ENCODE peak calls at places on chromosomes 3 and 15, in seven cellular contexts. V, P, T, A, J, L and D are unnamed samples. For H3K4me1, the result is how much of the 10 kb centered on the place peaks cover.

GRCh38 chr3:10495003-10495402 is 10.4 kb downstream of the ATP2B2 start:
- DNase-seq in L (no peak), J (peak), V (no peak), P (peak), T (no peak), A (peak), D (peak)

GRCh38 chr3:11591401-11592266 is 52.1 kb downstream of the VGLL4 start:
- DNase-seq in J (no peak), V (no peak), P (peak), A (peak), T (no peak), L (peak), D (peak)

GRCh38 chr15:98865397-98866339 is 141.9 kb downstream of the PGPEP1L start:
- DNase-seq in P (peak), L (peak), A (no peak), T (peak), V (peak), J (peak), D (no peak)

GRCh38 chr15:31214864-31215489 is 111.7 kb upstream of the KLF13 start:
- DNase-seq in V (no peak), A (no peak), T (no peak), J (peak), L (peak), P (peak), D (no peak)

GRCh38 chr3:70861855-70862254 is 549.4 kb upstream of the MDFIC2 start:
- DNase-seq in L (no peak), A (no peak), P (no peak), V (no peak), T (no peak), J (no peak), D (no peak)

GRCh38 chr3:45618081-45618509 is 23.5 kb downstream of the LIMD1 start:
- DNase-seq in J (no peak), A (no peak), T (no peak), P (peak), V (no peak), L (peak), D (no peak)

GRCh38 chr3:45035441-45036301 is 9.6 kb downstream of the CLEC3B start:
- DNase-seq in J (peak), V (no peak), L (peak), A (peak), T (no peak), P (peak), D (no peak)

GRCh38 chr3:159764211-159765024 is 224.2 kb upstream of the IL12A start:
- DNase-seq in L (peak), A (no peak), T (no peak), J (peak), V (no peak), P (peak), D (peak)

GRCh38 chr15:98330692-98331435 is 317.5 kb upstream of the IGF1R start:
- DNase-seq in T (no peak), V (no peak), P (no peak), A (no peak), J (no peak), L (no peak), D (no peak)

GRCh38 chr3:16311960-16312451 is 47.0 kb downstream of the OXNAD1 start:
- DNase-seq in J (peak), A (no peak), P (peak), T (peak), L (no peak), V (peak), D (no peak)

GRCh38 chr15:96349933-96350292 is 19.4 kb downstream of the NR2F2 start:
- DNase-seq in V (no peak), T (no peak), P (no peak), L (no peak), A (no peak), J (no peak), D (no peak)

GRCh38 chr3:186511245-186511644 is 32.9 kb downstream of the CRYGS start:
- DNase-seq in L (no peak), T (no peak), A (no peak), P (no peak), J (no peak), V (no peak), D (no peak)

GRCh38 chr15:92809064-92809879 is 90.9 kb upstream of the CHD2 start:
- DNase-seq in V (peak), P (peak), J (peak), T (peak), A (peak), L (peak), D (peak)

GRCh38 chr3:51477360-51477711 is 22.5 kb downstream of the DCAF1 start:
- DNase-seq in T (no peak), P (no peak), L (no peak), A (no peak), J (no peak), V (no peak), D (no peak)

GRCh38 chr15:99320374-99321215 is 69.3 kb downstream of the LRRC28 start:
- DNase-seq in A (no peak), L (no peak), J (no peak), V (no peak), T (no peak), P (no peak), D (no peak)

GRCh38 chr15:79283252-79284048 is 928 bp downstream of the ANKRD34C start:
- DNase-seq in T (peak), J (peak), L (peak), V (no peak), A (peak), P (peak), D (peak)

GRCh38 chr3:110799236-110799635 is 272.4 kb upstream of the NECTIN3 start:
- DNase-seq in P (no peak), L (no peak), J (no peak), V (no peak), A (no peak), T (no peak), D (no peak)

GRCh38 chr15:41899854-41900442 is 6.1 kb upstream of the SPTBN5 start:
- DNase-seq in J (no peak), V (no peak), T (no peak), L (no peak), P (no peak), A (no peak), D (peak)

GRCh38 chr3:108093616-108094015 is 2.8 kb upstream of the CD47 start:
- DNase-seq in L (no peak), J (no peak), V (no peak), A (no peak), P (no peak), T (no peak), D (no peak)

GRCh38 chr3:110473405-110473804 is 598.2 kb upstream of the NECTIN3 start:
- DNase-seq in A (no peak), V (no peak), J (no peak), L (no peak), P (no peak), T (no peak), D (no peak)

GRCh38 chr15:50907866-50908208 is 646 bp upstream of the AP4E1 start:
- DNase-seq in J (no peak), L (no peak), T (no peak), P (peak), A (peak), V (peak), D (peak)

GRCh38 chr15:75606711-75607684 is 18.5 kb downstream of the SNUPN start:
- DNase-seq in L (no peak), V (no peak), J (no peak), T (peak), A (no peak), P (no peak), D (no peak)

GRCh38 chr15:52558196-52558595 is 10.6 kb downstream of the ARPP19 start:
- DNase-seq in A (no peak), P (no peak), T (no peak), V (peak), L (no peak), J (no peak), D (no peak)

GRCh38 chr3:134904796-134905646 is 110.0 kb downstream of the EPHB1 start:
- DNase-seq in P (no peak), A (peak), V (no peak), L (no peak), J (no peak), T (no peak), D (no peak)

GRCh38 chr3:71955549-71956373 is 170.8 kb upstream of the PROK2 start:
- DNase-seq in T (peak), V (no peak), L (peak), A (peak), P (peak), J (peak), D (peak)

GRCh38 chr15:56040081-56041035 is 46.9 kb upstream of the NEDD4 start:
- DNase-seq in T (no peak), J (peak), A (no peak), L (peak), V (no peak), P (peak), D (peak)

GRCh38 chr15:56034514-56034913 is 41.1 kb upstream of the NEDD4 start:
- DNase-seq in V (no peak), J (no peak), A (no peak), L (no peak), T (no peak), P (no peak), D (no peak)

GRCh38 chr15:56035166-56035565 is 41.8 kb upstream of the NEDD4 start:
- DNase-seq in L (no peak), P (no peak), T (no peak), A (no peak), J (no peak), V (no peak), D (no peak)

GRCh38 chr15:56036546-56037067 is 43.2 kb upstream of the NEDD4 start:
- DNase-seq in A (no peak), L (no peak), V (no peak), P (no peak), J (no peak), T (no peak), D (no peak)

GRCh38 chr15:56038015-56038414 is 44.6 kb upstream of the NEDD4 start:
- DNase-seq in P (no peak), L (no peak), J (no peak), T (peak), A (no peak), V (no peak), D (peak)
- H3K4me1 ChIP-seq in P (under half), L (under half), J (under half), T (under half), A (under half), V (under half), D (under half)

GRCh38 chr3:197454014-197454413 is 101.8 kb downstream of the BDH1 start:
- DNase-seq in J (no peak), A (no peak), L (no peak), V (no peak), P (no peak), T (peak), D (no peak)

GRCh38 chr3:197458179-197458707 is 97.5 kb downstream of the BDH1 start:
- DNase-seq in T (peak), V (no peak), L (no peak), A (no peak), J (no peak), P (no peak), D (no peak)

GRCh38 chr3:197458906-197459470 is 96.8 kb downstream of the BDH1 start:
- DNase-seq in J (no peak), P (no peak), L (no peak), T (no peak), A (no peak), V (no peak), D (no peak)

GRCh38 chr3:197460002-197460401 is 95.8 kb downstream of the BDH1 start:
- DNase-seq in T (no peak), P (no peak), L (no peak), A (no peak), V (no peak), J (no peak), D (no peak)

DNA sequence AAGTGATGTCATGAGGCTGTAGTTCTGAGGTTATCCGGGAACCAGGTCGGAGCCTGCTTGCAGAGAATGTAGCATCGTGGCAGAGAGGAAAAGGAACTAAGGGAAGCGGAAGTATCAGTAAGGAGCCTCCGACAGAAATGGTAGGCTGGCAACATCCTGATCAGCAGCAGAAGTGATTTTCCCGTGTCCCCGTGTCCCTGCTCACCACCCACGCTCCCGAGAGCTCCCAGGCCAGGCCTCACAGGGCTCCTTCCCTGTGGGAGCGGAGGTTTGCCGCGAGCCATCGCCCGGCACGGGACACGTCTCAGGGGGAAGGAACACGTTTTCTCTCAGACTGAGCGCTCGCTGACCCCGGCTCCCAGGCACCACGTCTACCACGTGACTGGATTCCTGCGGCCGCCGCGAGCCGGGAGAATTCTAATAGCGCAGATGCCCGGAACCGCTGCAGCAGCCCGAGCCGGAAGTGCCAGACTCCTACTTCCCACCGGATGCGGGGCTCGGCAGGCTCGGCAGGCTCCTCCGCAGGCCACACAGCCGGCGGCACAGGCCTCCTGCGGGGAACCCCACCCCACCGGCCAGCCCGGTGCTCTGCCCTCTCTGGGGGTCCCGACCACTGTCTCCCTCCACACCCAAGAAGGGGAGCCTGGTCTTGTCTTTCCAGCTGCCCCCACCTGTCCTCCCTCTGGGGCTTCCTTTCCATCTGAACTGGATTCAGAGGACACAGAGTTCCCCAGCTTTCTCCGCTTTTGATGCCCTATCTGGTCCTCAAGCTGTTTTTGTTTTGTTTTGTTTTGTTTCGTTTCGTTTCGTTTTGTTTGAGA is 99.3 kb downstream of the BDH1 start:
- DNase-seq in V (no peak), L (peak), T (peak), A (peak), J (peak), P (peak), D (peak)
- H3K27ac ChIP-seq in V (no peak), L (no peak), T (peak), A (no peak), J (peak), P (peak), D (peak)

DNA sequence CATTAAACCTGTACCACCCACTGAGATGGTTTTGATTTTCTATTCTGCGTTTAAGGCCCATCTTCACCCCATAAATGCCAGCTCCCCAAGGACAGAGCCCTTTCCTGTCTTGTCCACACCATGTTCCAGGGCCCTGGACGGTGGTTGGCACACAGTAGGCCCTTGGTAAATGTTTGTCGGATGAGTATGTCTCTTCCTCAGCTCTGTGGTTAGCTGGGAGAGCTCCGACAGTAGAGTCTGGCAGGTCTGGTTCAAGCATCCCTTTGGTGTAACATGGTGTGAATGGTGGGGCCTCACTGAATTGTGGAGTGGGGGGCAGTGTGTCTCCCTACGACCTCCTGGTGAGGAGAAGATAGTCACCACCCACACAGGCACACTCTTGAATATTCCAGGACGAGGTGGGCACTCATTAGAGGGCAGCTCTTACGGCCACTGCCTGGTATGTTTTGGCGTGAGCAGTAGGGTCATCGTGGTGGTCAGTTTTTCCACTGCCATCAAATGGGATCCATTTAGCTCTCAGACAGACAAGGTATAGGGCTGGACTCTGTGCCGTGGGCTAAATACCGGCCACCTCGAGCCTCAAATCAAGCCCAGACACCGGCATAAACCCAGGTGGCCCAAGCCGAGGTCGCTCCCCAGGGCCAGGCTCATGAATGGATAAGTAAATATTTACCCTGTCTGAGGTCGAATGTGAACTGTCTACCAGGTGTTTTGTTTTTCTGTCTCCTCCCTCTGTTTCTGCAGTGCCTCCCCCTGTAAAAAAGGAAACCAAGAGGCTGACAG is 61.3 kb downstream of the SMAD3 start:
- DNase-seq in P (no peak), T (no peak), L (no peak), V (no peak), A (no peak), J (no peak), D (no peak)
- H3K4me3 ChIP-seq in P (no peak), T (no peak), L (no peak), V (no peak), A (no peak), J (peak), D (no peak)

DNA sequence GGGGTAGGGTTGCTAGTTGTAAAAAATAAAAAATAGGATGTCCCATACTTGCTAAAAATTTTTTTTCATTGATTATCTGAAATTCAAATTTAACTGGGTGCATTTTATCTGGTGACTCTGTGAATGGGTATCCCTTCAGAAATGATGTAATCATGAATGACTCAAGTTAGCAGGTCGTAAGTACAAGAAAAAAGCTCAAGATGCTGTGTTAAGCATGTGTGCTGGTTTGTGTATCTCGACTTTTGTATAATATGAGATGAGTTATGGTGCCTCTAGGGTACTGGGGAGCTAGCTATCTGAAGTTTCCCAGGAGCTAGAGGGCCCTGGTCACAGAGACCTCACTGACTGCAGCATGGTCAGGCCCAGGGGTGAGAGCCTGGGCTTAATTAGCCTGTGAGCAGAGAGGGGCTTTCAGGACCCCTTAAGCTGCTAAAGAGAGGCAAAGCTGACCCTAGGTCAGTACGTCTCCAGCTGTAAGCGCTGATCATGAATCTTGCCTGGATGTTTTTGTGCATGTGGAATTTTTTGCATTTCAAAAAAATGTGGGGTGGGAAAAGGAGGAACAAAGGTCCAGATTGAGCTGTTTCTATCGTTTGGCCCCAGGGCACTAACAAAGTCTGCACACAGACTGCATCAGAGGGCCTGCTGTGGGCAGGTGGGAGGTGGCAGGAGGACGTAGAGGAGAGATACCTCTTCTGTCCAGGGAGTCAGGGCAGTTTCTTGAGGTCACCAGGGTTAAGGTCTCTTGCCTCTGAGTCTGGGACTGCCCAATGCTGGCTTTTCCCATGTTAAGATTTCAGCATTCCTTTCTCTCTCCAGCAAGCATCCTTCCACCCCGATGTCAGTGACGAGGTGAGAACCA is 233.2 kb upstream of the TPM1 start:
- DNase-seq in L (no peak), P (no peak), T (no peak), V (no peak), J (no peak), A (no peak), D (no peak)
- H3K4me1 ChIP-seq in L (under half), P (under half), T (under half), V (under half), J (under half), A (under half), D (under half)

DNA sequence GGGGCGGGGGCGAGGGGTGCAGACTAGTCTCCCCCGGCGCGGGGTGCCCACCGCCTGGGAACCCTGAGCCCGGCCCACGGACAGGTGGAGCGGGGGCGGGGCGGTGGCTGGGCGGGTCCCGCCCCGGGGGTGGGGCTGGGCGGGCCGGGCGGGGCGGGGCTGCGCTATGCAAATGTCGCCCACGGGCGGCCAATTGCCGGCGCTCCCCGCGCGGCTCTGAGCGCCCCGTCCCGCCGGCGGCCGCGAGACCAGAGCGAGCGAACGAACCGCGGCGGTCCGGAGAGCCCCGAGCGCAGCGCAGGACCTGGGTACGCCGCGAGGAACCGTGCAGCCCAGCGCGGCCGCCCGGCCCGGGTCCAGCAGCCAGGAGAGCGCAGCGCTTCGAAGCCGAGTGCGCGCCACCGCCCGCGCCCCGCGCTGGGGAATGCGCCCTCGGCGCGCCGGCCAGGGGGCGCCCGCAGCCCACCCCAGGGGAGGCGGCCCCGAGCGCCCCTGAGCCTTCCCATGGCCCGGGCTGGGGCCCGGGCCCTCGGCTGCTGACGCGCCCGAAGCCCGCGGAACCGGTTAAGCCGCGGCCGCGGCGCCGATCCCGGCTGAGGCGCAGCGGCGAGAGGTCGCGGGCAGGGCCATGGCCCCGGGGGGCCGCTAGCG is at the start of gene SEMA3F:
- DNase-seq in A (peak), P (peak), J (peak), T (peak), L (peak), V (peak), D (peak)
- H3K27ac ChIP-seq in A (peak), P (peak), J (peak), T (no peak), L (no peak), V (no peak), D (no peak)

GRCh38 chr3:4302747-4303146 is 422 bp upstream of the SETMAR start:
- DNase-seq in L (no peak), T (no peak), V (no peak), J (no peak), P (no peak), A (no peak), D (no peak)
- H3K4me3 ChIP-seq in L (no peak), T (peak), V (peak), J (peak), P (peak), A (peak), D (peak)

GRCh38 chr3:5160926-5161858 is 26.3 kb upstream of the EDEM1 start:
- DNase-seq in A (peak), P (no peak), V (no peak), J (no peak), T (no peak), L (no peak), D (no peak)
- H3K4me1 ChIP-seq in A (under half), P (under half), V (under half), J (half or more), T (under half), L (under half), D (under half)